ENCODE peak calls at places on chromosomes 7 and 10, in nine cellular contexts. X, O, B, L, K, V, I, M and U are unnamed samples.

GRCh38 chr7:27097686-27098492 is 2.1 kb upstream of the HOXA1 start:
- DNase-seq in B (peak; percentile 77), K (peak; percentile 48), X (no peak), I (peak; percentile 56), L (no peak), M (no peak), O (no peak), V (no peak), U (no peak)

GRCh38 chr10:127979017-127979416 is 72.1 kb downstream of the PTPRE start:
- DNase-seq in L (no peak), I (no peak), O (no peak), K (no peak), M (no peak), X (no peak), B (no peak), V (no peak), U (no peak)

GRCh38 chr7:78125884-78126283 is 327.3 kb downstream of the PHTF2 start:
- DNase-seq in B (no peak), M (peak; percentile 78), V (no peak), L (no peak), K (no peak), I (peak; percentile 75), O (no peak), X (no peak), U (no peak)

GRCh38 chr10:34666008-34666700 is 148.9 kb downstream of the PARD3 start:
- DNase-seq in L (no peak), K (peak; percentile 85), I (peak; percentile 79), M (peak; percentile 89), X (no peak), V (no peak), O (no peak), B (peak; percentile 76), U (no peak)

GRCh38 chr7:123191132-123191531 is 8.6 kb downstream of the SLC13A1 start:
- DNase-seq in O (no peak), X (no peak), B (peak; percentile 36), K (peak; percentile 71), V (no peak), L (no peak), M (no peak), I (no peak), U (no peak)

GRCh38 chr7:128876978-128877755 is 14.5 kb downstream of the ATP6V1F start:
- DNase-seq in M (no peak), O (no peak), K (no peak), L (no peak), X (no peak), B (no peak), V (no peak), I (no peak), U (no peak)

GRCh38 chr10:84665883-84666463 is 337.6 kb downstream of the CCSER2 start:
- DNase-seq in B (no peak), V (no peak), I (peak; percentile 4), O (no peak), K (no peak), M (no peak), L (no peak), X (peak; percentile 26), U (no peak)

GRCh38 chr7:157692156-157693011 is 355.6 kb downstream of the DNAJB6 start:
- DNase-seq in M (no peak), K (no peak), L (no peak), I (no peak), O (no peak), B (no peak), X (no peak), V (no peak), U (peak; percentile 21)

GRCh38 chr10:61110936-61111335 is 167.0 kb upstream of the RHOBTB1 start:
- DNase-seq in B (no peak), K (no peak), M (no peak), V (no peak), I (no peak), X (no peak), L (no peak), O (no peak), U (no peak)

GRCh38 chr7:151181011-151181431 is 6.0 kb downstream of the ASB10 start:
- DNase-seq in O (no peak), I (no peak), K (no peak), X (no peak), V (no peak), M (no peak), B (no peak), L (no peak), U (no peak)

GRCh38 chr10:22620140-22620857 is 94.1 kb downstream of the PIP4K2A start:
- DNase-seq in O (no peak), B (peak; percentile 93), X (no peak), K (peak; percentile 98), V (no peak), M (peak; percentile 95), L (no peak), I (peak; percentile 94), U (no peak)